ENCODE peak calls at places on chromosome 9, in six cellular contexts. A, F, O, G, P and J are unnamed samples.

GRCh38 chr9:88355166-88355565 is 33.1 kb upstream of the SPIN1 start:
- DNase-seq in F (no peak), A (no peak), P (no peak), G (peak), O (no peak), J (no peak)

GRCh38 chr9:6945871-6946270 is 188.1 kb downstream of the KDM4C start:
- DNase-seq in P (no peak), A (no peak), O (no peak), G (no peak), F (no peak), J (no peak)

GRCh38 chr9:79656127-79656526 is 84.4 kb downstream of the TLE4 start:
- DNase-seq in A (no peak), G (no peak), P (no peak), F (no peak), O (no peak), J (no peak)

GRCh38 chr9:35333551-35333950 is 156.4 kb upstream of the RUSC2 start:
- DNase-seq in P (peak), F (no peak), A (no peak), G (peak), O (no peak), J (peak)

GRCh38 chr9:77018058-77019009 is 1.1 kb upstream of the FOXB2 start:
- DNase-seq in O (no peak), A (peak), F (peak), P (no peak), G (no peak), J (no peak)

GRCh38 chr9:37839491-37840461 is 39.2 kb downstream of the DCAF10 start:
- DNase-seq in A (no peak), G (peak), O (no peak), F (no peak), P (no peak), J (no peak)

GRCh38 chr9:133284362-133284761 is 9.4 kb upstream of the ABO start:
- DNase-seq in P (no peak), F (no peak), G (no peak), A (no peak), O (no peak), J (no peak)

GRCh38 chr9:85527331-85528015 is 214.3 kb downstream of the AGTPBP1 start:
- DNase-seq in A (no peak), F (no peak), G (no peak), O (no peak), P (no peak), J (no peak)

GRCh38 chr9:37517977-37518376 is 32.2 kb downstream of the POLR1E start:
- DNase-seq in A (no peak), F (no peak), P (no peak), G (no peak), O (no peak), J (no peak)

GRCh38 chr9:98975838-98976237 is 32.1 kb downstream of the COL15A1 start:
- DNase-seq in A (no peak), G (no peak), P (no peak), F (no peak), O (no peak), J (no peak)
- H2AK5ac ChIP-seq in A (no peak), G (peak), P (no peak), F (no peak), O (no peak), J (no peak)

GRCh38 chr9:116569111-116569510 is 118.0 kb upstream of the TRIM32 start:
- DNase-seq in O (no peak), G (no peak), A (no peak), F (no peak), P (peak), J (no peak)
- H2AFZ ChIP-seq in O (no peak), G (no peak), A (no peak), F (no peak), P (no peak), J (no peak)

DNA sequence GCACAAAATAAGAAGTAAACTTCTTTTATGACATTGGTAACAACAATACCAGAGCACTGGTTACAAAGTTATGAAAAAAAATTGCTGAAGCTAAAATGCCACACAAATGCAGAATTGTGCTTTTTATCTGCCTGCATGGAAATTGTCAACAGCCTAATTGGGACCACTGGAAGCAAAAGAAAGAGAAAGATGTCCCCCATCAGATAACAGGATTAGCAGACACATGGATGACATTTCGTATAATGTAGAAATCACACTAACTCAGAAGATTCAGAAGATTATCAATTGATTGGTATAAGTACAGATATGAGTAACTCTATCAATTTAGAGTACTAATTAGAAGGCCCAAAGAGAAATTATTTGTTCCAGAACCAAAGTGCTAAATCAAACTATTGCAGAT is 19.1 kb upstream of the FRMD3 start:
- DNase-seq in A (no peak), G (no peak), O (no peak), F (no peak), P (no peak), J (no peak)
- H2AK5ac ChIP-seq in A (no peak), G (no peak), O (no peak), F (no peak), P (no peak), J (no peak)

GRCh38 chr9:101635020-101635419 is 40.3 kb upstream of the PPP3R2 start:
- DNase-seq in P (no peak), G (no peak), A (no peak), F (no peak), O (no peak), J (no peak)
- H2AFZ ChIP-seq in P (no peak), G (no peak), A (no peak), F (no peak), O (no peak), J (no peak)

DNA sequence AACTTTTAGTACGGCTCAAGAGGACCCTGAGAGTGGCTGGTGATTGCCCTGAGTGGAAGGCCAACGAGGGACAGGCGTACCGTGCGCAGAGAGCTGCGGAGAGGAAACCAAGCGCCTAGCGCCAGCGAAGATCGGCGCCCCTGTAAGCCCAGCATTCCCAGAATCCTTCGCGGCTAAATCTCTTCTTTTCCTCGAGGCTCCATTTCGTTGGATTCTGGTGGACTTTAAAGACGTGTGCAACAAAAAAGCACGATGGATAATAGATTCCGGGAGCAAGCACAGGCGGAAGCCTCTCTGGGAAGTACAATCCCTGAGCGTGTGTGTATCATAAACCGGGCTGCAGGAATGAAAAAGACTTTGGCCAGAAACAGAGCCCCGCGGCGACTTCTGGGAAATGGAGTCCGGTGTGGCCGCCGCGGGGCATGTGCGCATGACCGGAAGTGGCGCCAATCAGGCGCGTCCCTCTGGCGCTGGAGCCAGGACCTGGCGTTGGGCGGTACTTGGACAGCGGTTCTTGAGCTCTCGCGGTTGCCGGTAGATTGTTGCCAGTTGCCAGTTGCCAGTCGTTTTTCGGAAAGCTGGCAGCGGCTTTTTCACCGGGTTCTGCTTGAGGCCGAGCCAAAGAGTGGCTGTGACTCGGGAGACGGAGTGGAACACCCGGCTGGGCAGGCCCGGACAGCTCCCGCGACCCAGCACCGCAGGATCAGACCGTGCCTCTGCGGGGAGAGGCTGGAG is at the start of gene ZNF79:
- DNase-seq in G (peak), F (peak), O (peak), P (peak), A (peak), J (peak)
- H2AK5ac ChIP-seq in G (peak), F (peak), O (no peak), P (no peak), A (no peak), J (peak)

DNA sequence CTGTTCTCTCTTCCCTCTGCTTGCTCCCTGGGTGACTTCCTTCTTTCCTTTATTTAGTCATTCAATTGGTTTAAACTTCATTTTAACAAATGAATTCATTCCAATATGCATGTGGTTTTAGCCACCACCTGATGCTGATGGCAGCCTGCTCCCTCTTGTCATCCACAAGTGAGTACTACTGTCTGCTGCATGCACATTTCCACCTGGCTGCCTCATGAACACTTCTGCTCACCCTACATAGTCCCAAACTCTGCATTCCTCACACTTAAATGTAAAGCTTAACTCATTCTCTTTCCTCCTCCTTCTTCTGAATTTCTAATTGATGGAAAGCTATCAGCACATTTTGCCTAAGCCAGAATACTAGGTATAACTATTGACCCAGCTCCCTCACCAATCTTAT is 184.7 kb upstream of the ZNF462 start:
- DNase-seq in O (no peak), A (no peak), G (no peak), F (no peak), P (no peak), J (no peak)
- H2AFZ ChIP-seq in O (no peak), A (no peak), G (no peak), F (no peak), P (no peak), J (no peak)

DNA sequence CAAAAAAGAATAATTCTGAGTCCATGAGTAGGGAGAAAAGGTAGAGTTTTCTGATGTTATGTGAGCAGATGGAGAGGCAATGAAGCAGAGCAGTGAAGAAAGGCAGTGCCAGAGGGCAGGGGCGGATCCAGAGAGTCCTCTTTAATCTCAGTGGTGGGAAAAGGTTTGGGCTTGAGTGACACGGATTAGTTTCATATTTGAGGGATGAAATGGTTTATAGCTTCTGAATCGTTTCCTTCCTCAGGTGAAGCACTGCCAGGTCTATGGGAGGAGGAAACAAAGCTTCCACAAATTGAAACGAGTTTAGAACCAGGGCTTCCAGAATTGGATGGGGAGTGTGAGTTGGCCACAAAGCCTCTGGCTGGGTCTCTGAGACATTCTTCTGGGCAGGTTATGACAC is 517.0 kb upstream of the PAPPA start:
- DNase-seq in G (no peak), A (no peak), F (no peak), O (no peak), P (no peak), J (no peak)
- H2AK5ac ChIP-seq in G (peak), A (no peak), F (no peak), O (no peak), P (no peak), J (no peak)

GRCh38 chr9:130833324-130833990 is 1.6 kb upstream of the ABL1 start:
- DNase-seq in P (no peak), A (no peak), O (no peak), F (no peak), G (peak), J (no peak)

GRCh38 chr9:130837002-130837511 is 2.0 kb downstream of the ABL1 start:
- DNase-seq in G (peak), P (peak), A (no peak), O (no peak), F (no peak), J (no peak)

GRCh38 chr9:130837644-130838043 is 2.6 kb downstream of the ABL1 start:
- DNase-seq in O (no peak), A (no peak), F (no peak), P (no peak), G (no peak), J (no peak)

GRCh38 chr9:130834371-130835311 is at the start of gene ABL1:
- DNase-seq in P (peak), A (peak), O (peak), G (peak), F (peak), J (peak)

DNA sequence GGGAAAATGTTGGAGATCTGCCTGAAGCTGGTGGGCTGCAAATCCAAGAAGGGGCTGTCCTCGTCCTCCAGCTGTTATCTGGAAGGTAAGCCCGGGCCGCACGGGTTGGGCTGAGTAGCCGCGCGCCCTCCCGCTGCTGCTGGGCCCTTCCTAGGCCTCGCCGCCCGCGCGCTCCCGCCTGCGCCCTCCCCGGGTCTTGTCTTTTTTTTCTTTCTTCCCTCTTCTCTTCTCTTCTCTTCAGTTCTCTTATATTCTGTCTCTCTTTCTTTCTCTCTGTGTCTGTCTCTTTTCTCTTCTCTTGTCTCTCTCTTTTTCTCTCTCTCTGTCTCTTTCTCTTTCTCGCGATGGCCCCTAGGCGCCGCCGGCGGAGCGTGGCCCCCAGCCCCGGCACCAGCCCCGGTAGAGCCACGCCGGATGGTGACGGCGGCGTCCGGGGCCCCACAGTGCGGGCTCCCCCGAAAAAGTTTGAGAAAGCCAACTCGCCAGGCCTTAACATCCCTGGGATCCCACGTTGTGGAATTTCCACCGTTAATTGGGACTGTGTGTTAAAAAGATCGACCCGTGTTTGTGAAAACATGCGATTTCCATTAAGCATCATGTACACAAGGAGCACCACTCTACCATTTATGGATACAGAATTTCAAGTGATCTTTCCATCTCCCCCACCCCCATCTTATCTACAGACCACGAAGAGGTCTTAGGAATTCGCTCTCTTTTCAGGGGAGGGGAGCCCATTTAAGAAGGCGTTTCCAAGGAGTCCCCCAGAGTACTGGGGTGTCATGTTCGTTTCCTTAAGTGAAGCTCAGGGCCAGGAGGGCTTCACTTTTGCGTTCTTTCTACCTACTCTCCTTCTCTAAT is 616 bp downstream of the ABL1 start:
- DNase-seq in F (no peak), P (peak), O (peak), G (peak), A (no peak), J (no peak)
- H2AFZ ChIP-seq in F (peak), P (peak), O (no peak), G (peak), A (no peak), J (peak)

GRCh38 chr9:98977246-98977681 is 33.6 kb downstream of the COL15A1 start:
- DNase-seq in P (no peak), O (no peak), F (no peak), A (no peak), G (no peak), J (no peak)
- H2AK5ac ChIP-seq in P (no peak), O (no peak), F (peak), A (no peak), G (peak), J (no peak)

GRCh38 chr9:115234094-115234493 is 116.1 kb upstream of the TNC start:
- DNase-seq in G (peak), A (no peak), F (no peak), P (peak), O (no peak), J (peak)
- H2AFZ ChIP-seq in G (no peak), A (no peak), F (no peak), P (no peak), O (no peak), J (no peak)